ENCODE peak calls at places on chromosome 18, in four cellular contexts. K is left ventricle myocardium inferior, G is heart right ventricle, F is spleen. V is an unnamed sample.

GRCh38 chr18:38759457-38759856 is 1193.9 kb upstream of the CELF4 start:
- DNase-seq in K (no peak), F (no peak), G (no peak), V (no peak)

GRCh38 chr18:72783517-72783916 is 84.3 kb downstream of the NETO1 start:
- DNase-seq in F (no peak), K (no peak), G (no peak), V (no peak)

GRCh38 chr18:79527656-79528055 is 131.9 kb downstream of the NFATC1 start:
- DNase-seq in F (no peak), G (no peak), K (no peak), V (peak; percentile 11)

GRCh38 chr18:78765637-78766281 is 213.9 kb upstream of the SALL3 start:
- DNase-seq in F (no peak), K (no peak), G (no peak), V (no peak)

GRCh38 chr18:78974115-78974740 is 5.4 kb upstream of the SALL3 start:
- DNase-seq in F (no peak), G (no peak), K (no peak), V (no peak)

GRCh38 chr18:45207328-45207727 is 407.9 kb upstream of the SLC14A2 start:
- DNase-seq in G (no peak), F (no peak), K (no peak), V (no peak)

GRCh38 chr18:7116001-7116831 is 1.4 kb downstream of the LAMA1 start:
- DNase-seq in F (no peak), K (no peak), G (no peak), V (no peak)

GRCh38 chr18:61833387-61833786 is 59.4 kb downstream of the RNF152 start:
- DNase-seq in K (no peak), G (no peak), F (no peak), V (no peak)

GRCh38 chr18:3450358-3451107 is 561 bp downstream of the TGIF1 start:
- DNase-seq in F (peak; percentile 93), G (peak; percentile 76), K (peak; percentile 70), V (peak; percentile 70)

GRCh38 chr18:4068552-4069158 is 386.5 kb downstream of the DLGAP1 start:
- DNase-seq in G (peak; percentile 31), K (no peak), F (no peak), V (no peak)

GRCh38 chr18:58218111-58218510 is 174.1 kb downstream of the NEDD4L start:
- DNase-seq in G (no peak), K (no peak), F (no peak), V (no peak)

GRCh38 chr18:8299054-8299708 is 310.1 kb upstream of the RAB12 start:
- DNase-seq in G (no peak), F (no peak), K (no peak), V (no peak)

GRCh38 chr18:78506031-78506461 is 473.6 kb upstream of the SALL3 start:
- DNase-seq in K (no peak), F (no peak), G (no peak), V (no peak)

GRCh38 chr18:56702946-56703345 is 51.8 kb downstream of the WDR7 start:
- DNase-seq in G (no peak), F (no peak), K (no peak), V (no peak)

GRCh38 chr18:74665346-74665745 is 67.7 kb downstream of the ZNF407 start:
- DNase-seq in K (no peak), F (no peak), G (no peak), V (no peak)

GRCh38 chr18:45839415-45840395 is 14.2 kb downstream of the SIGLEC15 start:
- DNase-seq in G (no peak), K (no peak), F (peak; percentile 69), V (no peak)

GRCh38 chr18:44792456-44793080 is 111.9 kb downstream of the SETBP1 start:
- DNase-seq in K (no peak), G (peak; percentile 25), F (no peak), V (no peak)

GRCh38 chr18:71327443-71328120 is 1038.7 kb downstream of the SOCS6 start:
- DNase-seq in G (no peak), K (no peak), F (no peak), V (no peak)

GRCh38 chr18:45221363-45221762 is 393.9 kb upstream of the SLC14A2 start:
- DNase-seq in F (no peak), G (no peak), K (no peak), V (no peak)

GRCh38 chr18:78304199-78304826 is 675.3 kb upstream of the SALL3 start:
- DNase-seq in G (no peak), K (no peak), F (no peak), V (no peak)

GRCh38 chr18:58156516-58156915 is 112.5 kb downstream of the NEDD4L start:
- DNase-seq in K (no peak), G (no peak), F (no peak), V (no peak)

GRCh38 chr18:37218022-37218590 is 347.5 kb downstream of the CELF4 start:
- DNase-seq in G (no peak), K (no peak), F (no peak), V (no peak)

GRCh38 chr18:9608728-9609127 is 5.6 kb downstream of the PPP4R1 start:
- DNase-seq in G (no peak), F (no peak), K (no peak), V (no peak)

GRCh38 chr18:9612215-9612830 is 2.0 kb downstream of the PPP4R1 start:
- DNase-seq in F (no peak), G (peak; percentile 14), K (no peak), V (no peak)

GRCh38 chr18:9608298-9608697 is 6.1 kb downstream of the PPP4R1 start:
- DNase-seq in F (no peak), G (no peak), K (no peak), V (no peak)

GRCh38 chr18:9606039-9606438 is 8.3 kb downstream of the PPP4R1 start:
- DNase-seq in K (no peak), G (no peak), F (no peak), V (no peak)

GRCh38 chr18:9609190-9609589 is 5.2 kb downstream of the PPP4R1 start:
- DNase-seq in F (no peak), K (no peak), G (no peak), V (no peak)
- H3K36me3 ChIP-seq in F (no peaks in the 10 kb centered on the region), K (peaks cover 20% of the 10 kb centered on the region), G (peaks cover 12% of the 10 kb centered on the region), V (no peaks in the 10 kb centered on the region)

GRCh38 chr18:13003466-13003896 is 12.3 kb downstream of the CEP192 start:
- DNase-seq in F (no peak), K (no peak), G (peak; percentile 18), V (no peak)
- TF ChIP-seq CTCF in F (peak; percentile 19), K (peak; percentile 60), G (peak; percentile 60), V (no peak)

GRCh38 chr18:35248429-35248828 is 7.6 kb downstream of the ZNF397 start:
- DNase-seq in F (no peak), K (no peak), G (no peak), V (no peak)
- H3K36me3 ChIP-seq in F (peaks cover 68% of the 10 kb centered on the region), K (peaks cover 98% of the 10 kb centered on the region), G (peaks cover 97% of the 10 kb centered on the region), V (peaks cover 83% of the 10 kb centered on the region)

GRCh38 chr18:11411021-11411420 is 198.4 kb upstream of the SLC35G4 start:
- DNase-seq in K (no peak), F (no peak), G (no peak), V (no peak)
- TF ChIP-seq CTCF in K (no peak), F (no peak), G (no peak), V (no peak)

GRCh38 chr18:5961828-5962150 is 66.5 kb upstream of the TMEM200C start:
- DNase-seq in F (no peak), G (no peak), K (no peak), V (no peak)
- H3K36me3 ChIP-seq in F (no peaks in the 10 kb centered on the region), G (no peaks in the 10 kb centered on the region), K (no peaks in the 10 kb centered on the region), V (no peaks in the 10 kb centered on the region)

DNA sequence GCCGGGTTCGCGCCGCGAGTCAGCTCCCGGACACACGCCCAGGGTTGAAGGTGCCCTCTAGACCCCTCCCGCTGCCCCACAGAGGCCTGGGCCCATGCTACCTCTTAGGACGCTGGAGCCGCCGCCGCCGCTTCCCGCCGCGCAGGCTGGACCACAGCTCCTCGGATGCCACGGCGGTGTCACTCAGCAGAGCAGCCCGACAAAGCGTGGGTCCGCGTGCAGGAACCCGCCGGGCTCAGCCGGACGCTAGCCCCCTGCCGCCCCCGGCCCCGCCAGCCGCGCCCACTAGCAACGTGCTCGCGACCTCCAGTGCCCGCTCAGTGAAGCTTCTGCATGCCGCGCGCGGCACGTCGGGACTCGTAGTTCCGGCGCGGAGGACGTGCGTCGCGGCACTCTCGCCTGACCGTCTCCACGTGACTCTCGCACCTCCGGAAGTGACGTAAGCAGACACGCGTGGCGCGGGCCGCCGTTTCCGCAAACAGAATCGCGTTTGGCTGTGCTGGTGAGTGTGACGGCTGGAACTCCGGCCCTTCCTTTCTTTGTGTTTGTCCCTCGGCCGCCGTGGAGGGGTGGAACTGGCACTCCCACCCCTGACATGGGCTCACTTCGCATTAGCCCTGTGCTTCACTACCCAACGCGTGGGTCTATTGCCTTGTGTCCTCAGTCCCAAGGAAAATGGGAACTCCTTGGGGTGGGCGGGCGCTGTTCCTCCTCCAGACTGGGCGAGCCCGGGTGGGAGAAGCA is at the start of the genes FAM210A and RNMT:
- DNase-seq in F (peak; percentile 99), K (peak; percentile 96), G (peak; percentile 96), V (peak; percentile 97)
- TF ChIP-seq CTCF in F (peak; percentile 27), K (peak; percentile 16), G (peak; percentile 57), V (no peak)

GRCh38 chr18:63286926-63287325 is 32.6 kb downstream of the BCL2 start:
- DNase-seq in F (no peak), G (no peak), K (no peak), V (no peak)

GRCh38 chr18:63290456-63291200 is 28.9 kb downstream of the BCL2 start:
- DNase-seq in K (no peak), G (no peak), F (no peak), V (no peak)

GRCh38 chr18:63293930-63294329 is 25.6 kb downstream of the BCL2 start:
- DNase-seq in K (no peak), G (no peak), F (no peak), V (no peak)

GRCh38 chr18:63292844-63293683 is 26.5 kb downstream of the BCL2 start:
- DNase-seq in K (no peak), G (no peak), F (peak; percentile 85), V (no peak)

DNA sequence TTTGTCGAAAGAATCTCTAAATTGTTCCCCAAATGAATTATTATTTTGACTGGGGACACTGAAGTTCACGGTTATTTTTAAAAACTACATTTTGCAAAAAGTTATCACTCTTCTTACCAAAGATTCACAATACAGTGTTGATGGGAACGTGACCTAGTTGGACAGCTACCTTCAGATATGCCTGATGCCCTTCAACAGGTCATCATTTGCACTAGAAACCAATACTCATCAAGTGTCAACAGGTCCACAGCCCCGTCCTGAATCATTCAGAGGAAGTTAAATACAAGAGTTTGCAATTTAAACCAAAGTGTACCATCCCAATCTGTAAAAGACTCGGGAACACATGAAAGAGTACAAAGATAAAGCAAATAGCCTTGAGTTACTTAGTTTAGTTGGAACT is 28.3 kb downstream of the BCL2 start:
- DNase-seq in G (no peak), F (no peak), K (no peak), V (no peak)
- H3K36me3 ChIP-seq in G (no peaks in the 10 kb centered on the region), F (no peaks in the 10 kb centered on the region), K (no peaks in the 10 kb centered on the region), V (no peaks in the 10 kb centered on the region)

GRCh38 chr18:48949606-48950535 is 894 bp downstream of the SMAD7 start:
- DNase-seq in G (no peak), F (peak; percentile 87), K (no peak), V (no peak)
- TF ChIP-seq CTCF in G (peak; percentile 34), F (no peak), K (peak; percentile 49), V (peak; percentile 15)

GRCh38 chr18:54641734-54642133 is 50.7 kb downstream of the DYNAP start:
- DNase-seq in K (no peak), F (no peak), G (no peak), V (no peak)

DNA sequence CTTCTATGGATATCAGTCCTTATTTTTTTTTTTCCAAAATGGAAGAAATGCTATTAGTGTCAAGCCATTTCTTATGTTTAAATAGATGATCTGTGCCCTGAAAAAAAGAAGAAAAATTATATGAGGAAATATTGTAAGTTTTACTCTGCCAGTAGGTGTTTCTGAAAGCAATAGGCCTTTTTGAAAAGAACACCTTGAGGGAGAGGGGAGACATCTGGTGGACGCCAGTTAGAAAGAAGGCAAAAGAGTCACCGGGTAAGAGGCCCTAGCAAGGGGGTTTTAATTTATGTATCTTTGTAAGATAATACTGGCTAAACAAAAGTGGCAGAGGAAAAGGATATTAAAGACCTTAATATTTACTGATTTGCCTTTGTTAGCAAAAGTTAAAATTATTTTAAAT is 56.1 kb downstream of the DYNAP start:
- DNase-seq in G (no peak), F (no peak), K (no peak), V (no peak)
- H3K36me3 ChIP-seq in G (no peaks in the 10 kb centered on the region), F (no peaks in the 10 kb centered on the region), K (no peaks in the 10 kb centered on the region), V (no peaks in the 10 kb centered on the region)